ENCODE peak calls at places on chromosomes 2 and 18, in ten cellular contexts. P is activated CD8-positive, alpha-beta T cell treated with anti-CD3 and anti-CD28 coated beads, Interleukin-2, amount 10 ng/mL, durations not matched to agents 7 days and 5 days; D is stimulated activated effector memory CD8-positive, alpha-beta T cell treated with anti-CD3 and anti-CD28 coated beads, Interleukin-12 subunit alpha, Interleukin-12 subunit beta, amount 100 ng/mL, for 72 hours; K is omental fat pad; X is Panc1; A is GM12878; L is body of pancreas; Z is WTC11; T is upper lobe of right lung; J is naive thymus-derived CD8-positive, alpha-beta T cell. B is an unnamed sample.

GRCh38 chr18:74063023-74063422 is 84.6 kb downstream of the FBXO15 start:
- ATAC-seq in P (peak; percentile 48), D (peak; percentile 55), K (no peak), X (no peak), A (peak; percentile 57), L (no peak), Z (no peak), T (no peak), J (no peak), B (no peak)

GRCh38 chr2:206642075-206643025 is at the start of gene FAM237A:
- ATAC-seq in P (peak; percentile 61), D (no peak), K (no peak), X (no peak), A (peak; percentile 29), L (peak; percentile 47), Z (peak; percentile 81), T (peak; percentile 55), J (no peak), B (no peak)

GRCh38 chr2:70842401-70842800 is 6.8 kb upstream of the CD207 start:
- ATAC-seq in P (no peak), D (no peak), K (no peak), X (no peak), A (no peak), L (no peak), Z (peak; percentile 47), T (no peak), J (no peak), B (no peak)

GRCh38 chr2:76415821-76416220 is 705.1 kb upstream of the GCFC2 start:
- ATAC-seq in P (no peak), D (no peak), K (no peak), X (no peak), A (peak; percentile 99), L (no peak), Z (no peak), T (no peak), J (no peak), B (no peak)

GRCh38 chr18:58863539-58864145 is 1.0 kb upstream of the ZNF532 start:
- ATAC-seq in P (no peak), D (peak; percentile 59), K (peak; percentile 49), X (peak; percentile 62), A (peak; percentile 66), L (peak; percentile 61), Z (peak; percentile 4), T (peak; percentile 81), J (peak; percentile 73), B (peak; percentile 46)

GRCh38 chr18:79283341-79283879 is 112.3 kb upstream of the NFATC1 start:
- ATAC-seq in P (no peak), D (no peak), K (no peak), X (no peak), A (no peak), L (no peak), Z (no peak), T (no peak), J (no peak), B (no peak)

GRCh38 chr2:215796160-215796559 is 217.2 kb downstream of the MREG start:
- ATAC-seq in P (no peak), D (peak; percentile 57), K (peak; percentile 49), X (no peak), A (peak; percentile 50), L (no peak), Z (no peak), T (peak; percentile 57), J (no peak), B (no peak)

GRCh38 chr2:236938126-236938525 is 147.6 kb upstream of the COPS8 start:
- ATAC-seq in P (no peak), D (no peak), K (no peak), X (no peak), A (no peak), L (no peak), Z (no peak), T (peak; percentile 62), J (no peak), B (peak; percentile 84)

B was measured in gastroesophageal sphincter.